ENCODE peak calls at places on chromosomes 7 and 10, in ten cellular contexts. One of them, this sample, is unnamed.

GRCh38 chr10:71075066-71075758 is 137.2 kb upstream of the UNC5B start:
- DNase-seq in GM23248: no peak
- DNase-seq in stimulated activated CD8-positive, alpha-beta memory T cell treated with anti-CD3 and anti-CD28 coated beads, Interleukin-12 subunit alpha, Interleukin-12 subunit beta, amount 100 ng/mL, for 1 hour: no peak
- DNase-seq in pancreas: peak
- DNase-seq in upper lobe of right lung: peak
- DNase-seq in SW480: no peak
- DNase-seq in iPS-NIHi11: no peak
- DNase-seq in posterior cingulate gyrus: no peak
- DNase-seq in OCI-LY7: no peak
- DNase-seq in EL: no peak
- DNase-seq in this sample: no peak

GRCh38 chr7:155066417-155066950 is 3.6 kb upstream of the HTR5A start:
- DNase-seq in GM23248: peak
- DNase-seq in iPS-NIHi11: no peak
- DNase-seq in posterior cingulate gyrus: peak
- DNase-seq in upper lobe of right lung: no peak
- DNase-seq in stimulated activated CD8-positive, alpha-beta memory T cell treated with anti-CD3 and anti-CD28 coated beads, Interleukin-12 subunit alpha, Interleukin-12 subunit beta, amount 100 ng/mL, for 1 hour: no peak
- DNase-seq in OCI-LY7: no peak
- DNase-seq in EL: peak
- DNase-seq in SW480: peak
- DNase-seq in pancreas: no peak
- DNase-seq in this sample: peak

GRCh38 chr7:36266683-36267082 is 113.6 kb downstream of the EEPD1 start:
- DNase-seq in pancreas: no peak
- DNase-seq in stimulated activated CD8-positive, alpha-beta memory T cell treated with anti-CD3 and anti-CD28 coated beads, Interleukin-12 subunit alpha, Interleukin-12 subunit beta, amount 100 ng/mL, for 1 hour: no peak
- DNase-seq in OCI-LY7: no peak
- DNase-seq in SW480: no peak
- DNase-seq in posterior cingulate gyrus: no peak
- DNase-seq in upper lobe of right lung: no peak
- DNase-seq in EL: no peak
- DNase-seq in GM23248: no peak
- DNase-seq in iPS-NIHi11: no peak
- DNase-seq in this sample: no peak

GRCh38 chr10:132113206-132113605 is 47.5 kb downstream of the JAKMIP3 start:
- DNase-seq in upper lobe of right lung: no peak
- DNase-seq in posterior cingulate gyrus: peak
- DNase-seq in OCI-LY7: no peak
- DNase-seq in GM23248: no peak
- DNase-seq in stimulated activated CD8-positive, alpha-beta memory T cell treated with anti-CD3 and anti-CD28 coated beads, Interleukin-12 subunit alpha, Interleukin-12 subunit beta, amount 100 ng/mL, for 1 hour: no peak
- DNase-seq in pancreas: no peak
- DNase-seq in SW480: no peak
- DNase-seq in EL: no peak
- DNase-seq in iPS-NIHi11: no peak
- DNase-seq in this sample: no peak

GRCh38 chr10:35607475-35608316 is 2.6 kb downstream of the GJD4 start:
- DNase-seq in EL: peak
- DNase-seq in iPS-NIHi11: peak
- DNase-seq in upper lobe of right lung: no peak
- DNase-seq in pancreas: peak
- DNase-seq in SW480: no peak
- DNase-seq in OCI-LY7: no peak
- DNase-seq in stimulated activated CD8-positive, alpha-beta memory T cell treated with anti-CD3 and anti-CD28 coated beads, Interleukin-12 subunit alpha, Interleukin-12 subunit beta, amount 100 ng/mL, for 1 hour: no peak
- DNase-seq in GM23248: peak
- DNase-seq in posterior cingulate gyrus: no peak
- DNase-seq in this sample: no peak

GRCh38 chr10:23656735-23657134 is 217.9 kb downstream of the OTUD1 start:
- DNase-seq in stimulated activated CD8-positive, alpha-beta memory T cell treated with anti-CD3 and anti-CD28 coated beads, Interleukin-12 subunit alpha, Interleukin-12 subunit beta, amount 100 ng/mL, for 1 hour: no peak
- DNase-seq in iPS-NIHi11: peak
- DNase-seq in posterior cingulate gyrus: no peak
- DNase-seq in OCI-LY7: no peak
- DNase-seq in EL: no peak
- DNase-seq in GM23248: peak
- DNase-seq in upper lobe of right lung: no peak
- DNase-seq in SW480: peak
- DNase-seq in pancreas: no peak
- DNase-seq in this sample: no peak

GRCh38 chr7:129021656-129022055 is 33.3 kb downstream of the TNPO3 start:
- DNase-seq in posterior cingulate gyrus: no peak
- DNase-seq in upper lobe of right lung: no peak
- DNase-seq in iPS-NIHi11: no peak
- DNase-seq in pancreas: no peak
- DNase-seq in SW480: no peak
- DNase-seq in GM23248: no peak
- DNase-seq in stimulated activated CD8-positive, alpha-beta memory T cell treated with anti-CD3 and anti-CD28 coated beads, Interleukin-12 subunit alpha, Interleukin-12 subunit beta, amount 100 ng/mL, for 1 hour: no peak
- DNase-seq in OCI-LY7: no peak
- DNase-seq in EL: no peak
- DNase-seq in this sample: no peak

GRCh38 chr10:96319754-96320514 is 15.7 kb downstream of the DNTT start:
- DNase-seq in stimulated activated CD8-positive, alpha-beta memory T cell treated with anti-CD3 and anti-CD28 coated beads, Interleukin-12 subunit alpha, Interleukin-12 subunit beta, amount 100 ng/mL, for 1 hour: no peak
- DNase-seq in GM23248: peak
- DNase-seq in iPS-NIHi11: no peak
- DNase-seq in upper lobe of right lung: no peak
- DNase-seq in EL: no peak
- DNase-seq in pancreas: no peak
- DNase-seq in SW480: no peak
- DNase-seq in posterior cingulate gyrus: no peak
- DNase-seq in OCI-LY7: no peak
- DNase-seq in this sample: no peak

GRCh38 chr10:131841131-131841661 is 59.6 kb upstream of the PPP2R2D start:
- DNase-seq in upper lobe of right lung: peak
- DNase-seq in OCI-LY7: no peak
- DNase-seq in iPS-NIHi11: no peak
- DNase-seq in GM23248: no peak
- DNase-seq in EL: no peak
- DNase-seq in posterior cingulate gyrus: peak
- DNase-seq in stimulated activated CD8-positive, alpha-beta memory T cell treated with anti-CD3 and anti-CD28 coated beads, Interleukin-12 subunit alpha, Interleukin-12 subunit beta, amount 100 ng/mL, for 1 hour: no peak
- DNase-seq in SW480: no peak
- DNase-seq in pancreas: peak
- DNase-seq in this sample: no peak

GRCh38 chr7:17843041-17843440 is 97.3 kb downstream of the SNX13 start:
- DNase-seq in SW480: no peak
- DNase-seq in EL: no peak
- DNase-seq in stimulated activated CD8-positive, alpha-beta memory T cell treated with anti-CD3 and anti-CD28 coated beads, Interleukin-12 subunit alpha, Interleukin-12 subunit beta, amount 100 ng/mL, for 1 hour: no peak
- DNase-seq in posterior cingulate gyrus: no peak
- DNase-seq in iPS-NIHi11: no peak
- DNase-seq in upper lobe of right lung: no peak
- DNase-seq in pancreas: no peak
- DNase-seq in OCI-LY7: no peak
- DNase-seq in GM23248: no peak
- DNase-seq in this sample: no peak

GRCh38 chr10:97889461-97890265 is 40.0 kb downstream of the GOLGA7B start:
- DNase-seq in EL: peak
- DNase-seq in posterior cingulate gyrus: no peak
- DNase-seq in stimulated activated CD8-positive, alpha-beta memory T cell treated with anti-CD3 and anti-CD28 coated beads, Interleukin-12 subunit alpha, Interleukin-12 subunit beta, amount 100 ng/mL, for 1 hour: no peak
- DNase-seq in GM23248: peak
- DNase-seq in pancreas: no peak
- DNase-seq in SW480: no peak
- DNase-seq in iPS-NIHi11: peak
- DNase-seq in OCI-LY7: no peak
- DNase-seq in upper lobe of right lung: peak
- DNase-seq in this sample: no peak

GRCh38 chr7:114508096-114508495 is 93.5 kb downstream of the FOXP2 start:
- DNase-seq in upper lobe of right lung: no peak
- DNase-seq in posterior cingulate gyrus: no peak
- DNase-seq in SW480: no peak
- DNase-seq in iPS-NIHi11: no peak
- DNase-seq in GM23248: peak
- DNase-seq in pancreas: no peak
- DNase-seq in OCI-LY7: no peak
- DNase-seq in EL: no peak
- DNase-seq in stimulated activated CD8-positive, alpha-beta memory T cell treated with anti-CD3 and anti-CD28 coated beads, Interleukin-12 subunit alpha, Interleukin-12 subunit beta, amount 100 ng/mL, for 1 hour: no peak
- DNase-seq in this sample: peak

GRCh38 chr10:93752761-93753160 is 5.0 kb upstream of the LGI1 start:
- DNase-seq in GM23248: peak
- DNase-seq in posterior cingulate gyrus: no peak
- DNase-seq in EL: peak
- DNase-seq in iPS-NIHi11: no peak
- DNase-seq in pancreas: no peak
- DNase-seq in upper lobe of right lung: no peak
- DNase-seq in stimulated activated CD8-positive, alpha-beta memory T cell treated with anti-CD3 and anti-CD28 coated beads, Interleukin-12 subunit alpha, Interleukin-12 subunit beta, amount 100 ng/mL, for 1 hour: no peak
- DNase-seq in SW480: peak
- DNase-seq in OCI-LY7: no peak
- DNase-seq in this sample: peak

GRCh38 chr7:122311719-122312118 is 7.2 kb upstream of the FEZF1 start:
- DNase-seq in GM23248: no peak
- DNase-seq in EL: no peak
- DNase-seq in iPS-NIHi11: peak
- DNase-seq in OCI-LY7: no peak
- DNase-seq in SW480: no peak
- DNase-seq in posterior cingulate gyrus: no peak
- DNase-seq in upper lobe of right lung: no peak
- DNase-seq in stimulated activated CD8-positive, alpha-beta memory T cell treated with anti-CD3 and anti-CD28 coated beads, Interleukin-12 subunit alpha, Interleukin-12 subunit beta, amount 100 ng/mL, for 1 hour: no peak
- DNase-seq in pancreas: peak
- DNase-seq in this sample: no peak

GRCh38 chr10:60388709-60389241 is 900 bp downstream of the ANK3 start:
- DNase-seq in upper lobe of right lung: no peak
- DNase-seq in OCI-LY7: no peak
- DNase-seq in posterior cingulate gyrus: no peak
- DNase-seq in EL: no peak
- DNase-seq in iPS-NIHi11: no peak
- DNase-seq in stimulated activated CD8-positive, alpha-beta memory T cell treated with anti-CD3 and anti-CD28 coated beads, Interleukin-12 subunit alpha, Interleukin-12 subunit beta, amount 100 ng/mL, for 1 hour: no peak
- DNase-seq in GM23248: no peak
- DNase-seq in pancreas: no peak
- DNase-seq in SW480: no peak
- DNase-seq in this sample: no peak

GRCh38 chr10:114856544-114857287 is 35.1 kb downstream of the FHIP2A start:
- DNase-seq in GM23248: peak
- DNase-seq in OCI-LY7: no peak
- DNase-seq in EL: peak
- DNase-seq in iPS-NIHi11: no peak
- DNase-seq in upper lobe of right lung: no peak
- DNase-seq in pancreas: no peak
- DNase-seq in stimulated activated CD8-positive, alpha-beta memory T cell treated with anti-CD3 and anti-CD28 coated beads, Interleukin-12 subunit alpha, Interleukin-12 subunit beta, amount 100 ng/mL, for 1 hour: no peak
- DNase-seq in posterior cingulate gyrus: no peak
- DNase-seq in SW480: no peak
- DNase-seq in this sample: peak

GRCh38 chr10:93469454-93469853 is 12.7 kb downstream of the MYOF start:
- DNase-seq in SW480: no peak
- DNase-seq in iPS-NIHi11: no peak
- DNase-seq in posterior cingulate gyrus: no peak
- DNase-seq in OCI-LY7: no peak
- DNase-seq in EL: peak
- DNase-seq in stimulated activated CD8-positive, alpha-beta memory T cell treated with anti-CD3 and anti-CD28 coated beads, Interleukin-12 subunit alpha, Interleukin-12 subunit beta, amount 100 ng/mL, for 1 hour: no peak
- DNase-seq in pancreas: no peak
- DNase-seq in GM23248: no peak
- DNase-seq in upper lobe of right lung: no peak
- DNase-seq in this sample: peak

GRCh38 chr10:51867956-51868355 is 168.6 kb upstream of the CSTF2T start:
- DNase-seq in pancreas: no peak
- DNase-seq in OCI-LY7: no peak
- DNase-seq in posterior cingulate gyrus: no peak
- DNase-seq in EL: peak
- DNase-seq in iPS-NIHi11: no peak
- DNase-seq in stimulated activated CD8-positive, alpha-beta memory T cell treated with anti-CD3 and anti-CD28 coated beads, Interleukin-12 subunit alpha, Interleukin-12 subunit beta, amount 100 ng/mL, for 1 hour: no peak
- DNase-seq in GM23248: peak
- DNase-seq in upper lobe of right lung: no peak
- DNase-seq in SW480: no peak
- DNase-seq in this sample: peak

GRCh38 chr10:123287594-123288247 is 133.5 kb downstream of the BUB3 start:
- DNase-seq in stimulated activated CD8-positive, alpha-beta memory T cell treated with anti-CD3 and anti-CD28 coated beads, Interleukin-12 subunit alpha, Interleukin-12 subunit beta, amount 100 ng/mL, for 1 hour: no peak
- DNase-seq in iPS-NIHi11: no peak
- DNase-seq in EL: peak
- DNase-seq in SW480: peak
- DNase-seq in pancreas: no peak
- DNase-seq in OCI-LY7: no peak
- DNase-seq in upper lobe of right lung: no peak
- DNase-seq in posterior cingulate gyrus: no peak
- DNase-seq in GM23248: peak
- DNase-seq in this sample: peak

GRCh38 chr7:99392659-99393362 is 15.6 kb downstream of the PDAP1 start:
- DNase-seq in stimulated activated CD8-positive, alpha-beta memory T cell treated with anti-CD3 and anti-CD28 coated beads, Interleukin-12 subunit alpha, Interleukin-12 subunit beta, amount 100 ng/mL, for 1 hour: peak
- DNase-seq in EL: no peak
- DNase-seq in SW480: peak
- DNase-seq in pancreas: peak
- DNase-seq in OCI-LY7: peak
- DNase-seq in upper lobe of right lung: peak
- DNase-seq in iPS-NIHi11: peak
- DNase-seq in posterior cingulate gyrus: peak
- DNase-seq in GM23248: peak
- DNase-seq in this sample: no peak

GRCh38 chr10:131726967-131727366 is 173.8 kb upstream of the PPP2R2D start:
- DNase-seq in posterior cingulate gyrus: no peak
- DNase-seq in upper lobe of right lung: peak
- DNase-seq in iPS-NIHi11: peak
- DNase-seq in EL: no peak
- DNase-seq in pancreas: no peak
- DNase-seq in SW480: no peak
- DNase-seq in GM23248: no peak
- DNase-seq in stimulated activated CD8-positive, alpha-beta memory T cell treated with anti-CD3 and anti-CD28 coated beads, Interleukin-12 subunit alpha, Interleukin-12 subunit beta, amount 100 ng/mL, for 1 hour: no peak
- DNase-seq in OCI-LY7: no peak
- DNase-seq in this sample: no peak

GRCh38 chr7:12694817-12695216 is 7.4 kb downstream of the ARL4A start:
- DNase-seq in iPS-NIHi11: no peak
- DNase-seq in OCI-LY7: no peak
- DNase-seq in pancreas: no peak
- DNase-seq in upper lobe of right lung: no peak
- DNase-seq in GM23248: no peak
- DNase-seq in stimulated activated CD8-positive, alpha-beta memory T cell treated with anti-CD3 and anti-CD28 coated beads, Interleukin-12 subunit alpha, Interleukin-12 subunit beta, amount 100 ng/mL, for 1 hour: no peak
- DNase-seq in SW480: no peak
- DNase-seq in EL: no peak
- DNase-seq in posterior cingulate gyrus: no peak
- DNase-seq in this sample: no peak

GRCh38 chr7:137851361-137851945 is 4.7 kb upstream of the DGKI start:
- DNase-seq in iPS-NIHi11: no peak
- DNase-seq in pancreas: no peak
- DNase-seq in upper lobe of right lung: no peak
- DNase-seq in SW480: no peak
- DNase-seq in stimulated activated CD8-positive, alpha-beta memory T cell treated with anti-CD3 and anti-CD28 coated beads, Interleukin-12 subunit alpha, Interleukin-12 subunit beta, amount 100 ng/mL, for 1 hour: no peak
- DNase-seq in posterior cingulate gyrus: no peak
- DNase-seq in OCI-LY7: no peak
- DNase-seq in EL: peak
- DNase-seq in GM23248: peak
- DNase-seq in this sample: peak

GRCh38 chr10:119541459-119542356 is 811 bp downstream of the RGS10 start:
- DNase-seq in EL: peak
- DNase-seq in upper lobe of right lung: peak
- DNase-seq in pancreas: no peak
- DNase-seq in GM23248: peak
- DNase-seq in posterior cingulate gyrus: no peak
- DNase-seq in stimulated activated CD8-positive, alpha-beta memory T cell treated with anti-CD3 and anti-CD28 coated beads, Interleukin-12 subunit alpha, Interleukin-12 subunit beta, amount 100 ng/mL, for 1 hour: no peak
- DNase-seq in OCI-LY7: peak
- DNase-seq in iPS-NIHi11: no peak
- DNase-seq in SW480: no peak
- DNase-seq in this sample: no peak

GRCh38 chr10:108787932-108788331 is 1135.4 kb downstream of the XPNPEP1 start:
- DNase-seq in SW480: no peak
- DNase-seq in iPS-NIHi11: no peak
- DNase-seq in pancreas: no peak
- DNase-seq in stimulated activated CD8-positive, alpha-beta memory T cell treated with anti-CD3 and anti-CD28 coated beads, Interleukin-12 subunit alpha, Interleukin-12 subunit beta, amount 100 ng/mL, for 1 hour: no peak
- DNase-seq in GM23248: peak
- DNase-seq in EL: peak
- DNase-seq in OCI-LY7: no peak
- DNase-seq in posterior cingulate gyrus: no peak
- DNase-seq in upper lobe of right lung: no peak
- DNase-seq in this sample: peak

GRCh38 chr10:102801496-102801895 is 35.7 kb downstream of the CYP17A1 start:
- DNase-seq in GM23248: no peak
- DNase-seq in SW480: no peak
- DNase-seq in posterior cingulate gyrus: no peak
- DNase-seq in EL: no peak
- DNase-seq in OCI-LY7: no peak
- DNase-seq in iPS-NIHi11: peak
- DNase-seq in pancreas: no peak
- DNase-seq in upper lobe of right lung: no peak
- DNase-seq in stimulated activated CD8-positive, alpha-beta memory T cell treated with anti-CD3 and anti-CD28 coated beads, Interleukin-12 subunit alpha, Interleukin-12 subunit beta, amount 100 ng/mL, for 1 hour: no peak
- DNase-seq in this sample: no peak

GRCh38 chr7:74627699-74628411 is 29.7 kb upstream of the GTF2I start:
- DNase-seq in EL: no peak
- DNase-seq in upper lobe of right lung: peak
- DNase-seq in OCI-LY7: no peak
- DNase-seq in pancreas: no peak
- DNase-seq in GM23248: peak
- DNase-seq in posterior cingulate gyrus: no peak
- DNase-seq in iPS-NIHi11: peak
- DNase-seq in SW480: peak
- DNase-seq in stimulated activated CD8-positive, alpha-beta memory T cell treated with anti-CD3 and anti-CD28 coated beads, Interleukin-12 subunit alpha, Interleukin-12 subunit beta, amount 100 ng/mL, for 1 hour: no peak
- DNase-seq in this sample: peak

GRCh38 chr10:100370561-100370975 is 23.5 kb downstream of the SCD start:
- DNase-seq in upper lobe of right lung: no peak
- DNase-seq in stimulated activated CD8-positive, alpha-beta memory T cell treated with anti-CD3 and anti-CD28 coated beads, Interleukin-12 subunit alpha, Interleukin-12 subunit beta, amount 100 ng/mL, for 1 hour: no peak
- DNase-seq in iPS-NIHi11: no peak
- DNase-seq in EL: peak
- DNase-seq in pancreas: no peak
- DNase-seq in posterior cingulate gyrus: no peak
- DNase-seq in OCI-LY7: no peak
- DNase-seq in GM23248: peak
- DNase-seq in SW480: peak
- DNase-seq in this sample: peak

This sample was measured in LHCN-M2.